ENCODE peak calls at places on chromosomes 13 and 19, in seven cellular contexts. V, J, E, C, W, U and Y are unnamed samples. For H3K4me1, the result is how much of the 10 kb centered on the place peaks cover.

GRCh38 chr13:45341799-45342584 is 1.0 kb upstream of the TPT1 start:
- DNase-seq in V (peak), J (peak), E (peak), C (peak), W (peak), U (no peak), Y (no peak)

GRCh38 chr13:78238911-78239310 is 320.3 kb upstream of the EDNRB start:
- DNase-seq in V (no peak), J (no peak), E (no peak), C (no peak), W (no peak), U (no peak), Y (no peak)

GRCh38 chr13:44884076-44884729 is 105.1 kb downstream of the NUFIP1 start:
- DNase-seq in V (no peak), J (peak), E (peak), C (peak), W (no peak), U (no peak), Y (no peak)

GRCh38 chr13:85332595-85332994 is 466.6 kb downstream of the SLITRK6 start:
- DNase-seq in V (no peak), J (no peak), E (no peak), C (no peak), W (no peak), U (no peak), Y (no peak)

GRCh38 chr13:89401209-89401810 is 1730.1 kb downstream of the SLITRK5 start:
- DNase-seq in V (no peak), J (no peak), E (peak), C (peak), W (no peak), U (peak), Y (no peak)

GRCh38 chr19:7980635-7981121 is 24.8 kb downstream of the ELAVL1 start:
- DNase-seq in V (no peak), J (no peak), E (no peak), C (no peak), W (no peak), U (no peak), Y (no peak)

GRCh38 chr13:110164706-110165105 is 142.3 kb downstream of the COL4A1 start:
- DNase-seq in V (no peak), J (no peak), E (no peak), C (no peak), W (no peak), U (no peak), Y (no peak)

GRCh38 chr19:49437231-49437630 is 4.1 kb downstream of the SLC17A7 start:
- DNase-seq in V (no peak), J (no peak), E (no peak), C (no peak), W (no peak), U (no peak), Y (no peak)

GRCh38 chr19:44180968-44181367 is 16.1 kb downstream of the ZNF226 start:
- DNase-seq in V (no peak), J (no peak), E (no peak), C (no peak), W (no peak), U (no peak), Y (no peak)

GRCh38 chr13:64305246-64305645 is 2889.6 kb upstream of the PCDH20 start:
- DNase-seq in V (no peak), J (no peak), E (peak), C (no peak), W (no peak), U (no peak), Y (no peak)

GRCh38 chr13:50910483-50910805 is 853 bp downstream of the RNASEH2B start:
- DNase-seq in V (no peak), J (peak), E (peak), C (peak), W (peak), U (peak), Y (no peak)

GRCh38 chr13:105240356-105240755 is 1295.1 kb downstream of the EFNB2 start:
- DNase-seq in V (no peak), J (no peak), E (no peak), C (no peak), W (no peak), U (no peak), Y (no peak)

GRCh38 chr19:19067276-19068072 is 3.7 kb downstream of the SLC25A42 start:
- DNase-seq in V (peak), J (no peak), E (no peak), C (peak), W (peak), U (no peak), Y (no peak)

GRCh38 chr13:47250141-47250540 is 353.3 kb upstream of the HTR2A start:
- DNase-seq in V (no peak), J (peak), E (peak), C (peak), W (peak), U (no peak), Y (no peak)

GRCh38 chr13:114110091-114110829 is 22.2 kb downstream of the RASA3 start:
- DNase-seq in V (peak), J (peak), E (no peak), C (peak), W (peak), U (peak), Y (no peak)

GRCh38 chr13:23707674-23708073 is 137.5 kb downstream of the TNFRSF19 start:
- DNase-seq in V (no peak), J (no peak), E (peak), C (peak), W (no peak), U (peak), Y (no peak)

GRCh38 chr13:93080587-93080986 is 146.0 kb upstream of the GPC6 start:
- DNase-seq in V (no peak), J (no peak), E (peak), C (no peak), W (no peak), U (no peak), Y (no peak)

GRCh38 chr13:47279956-47280355 is 383.1 kb upstream of the HTR2A start:
- DNase-seq in V (no peak), J (no peak), E (no peak), C (no peak), W (no peak), U (no peak), Y (no peak)

GRCh38 chr19:5578094-5578846 is 10.5 kb upstream of the TINCR start:
- DNase-seq in V (no peak), J (peak), E (peak), C (peak), W (no peak), U (peak), Y (no peak)

GRCh38 chr13:36193151-36193855 is 21.1 kb downstream of the SOHLH2 start:
- DNase-seq in V (no peak), J (no peak), E (peak), C (peak), W (no peak), U (peak), Y (no peak)

GRCh38 chr19:1265611-1266115 is 3.5 kb upstream of the CIRBP start:
- DNase-seq in V (no peak), J (peak), E (peak), C (peak), W (peak), U (peak), Y (no peak)
- H3K4me1 ChIP-seq in V (under half), J (under half), E (half or more), C (under half), W (half or more), U (under half), Y (under half)

GRCh38 chr19:10753305-10753704 is 35.4 kb downstream of the DNM2 start:
- DNase-seq in V (no peak), J (no peak), E (no peak), C (no peak), W (no peak), U (no peak), Y (no peak)

GRCh38 chr19:10756791-10757190 is 38.9 kb downstream of the DNM2 start:
- DNase-seq in V (no peak), J (no peak), E (no peak), C (no peak), W (no peak), U (no peak), Y (no peak)

GRCh38 chr19:10758978-10759377 is 41.1 kb downstream of the DNM2 start:
- DNase-seq in V (no peak), J (no peak), E (no peak), C (no peak), W (no peak), U (no peak), Y (no peak)

GRCh38 chr19:10752913-10753285 is 35.0 kb downstream of the DNM2 start:
- DNase-seq in V (no peak), J (no peak), E (no peak), C (no peak), W (no peak), U (no peak), Y (no peak)

DNA sequence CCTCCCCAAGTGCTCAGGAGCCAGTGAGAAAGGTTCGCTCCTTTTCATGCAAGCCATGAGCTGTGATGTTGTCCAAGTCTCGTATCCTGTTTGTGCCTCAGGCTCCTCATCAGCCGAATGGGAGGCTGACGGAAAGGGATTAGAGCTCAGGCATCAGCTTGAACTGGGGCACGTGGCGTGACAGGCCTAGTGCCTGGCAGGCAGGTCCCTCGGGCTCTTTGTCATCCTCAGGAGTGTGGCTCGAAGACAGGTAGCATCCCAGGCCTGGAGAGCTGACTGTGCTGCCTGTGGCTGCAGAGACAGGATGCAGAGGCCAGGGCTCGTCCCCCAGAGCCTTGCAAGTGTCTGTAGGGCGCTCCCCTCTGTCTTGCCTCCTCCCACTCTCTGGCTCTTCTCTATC is 38.5 kb downstream of the DNM2 start:
- DNase-seq in V (no peak), J (no peak), E (no peak), C (no peak), W (no peak), U (no peak), Y (no peak)
- H3K27ac ChIP-seq in V (no peak), J (no peak), E (no peak), C (no peak), W (no peak), U (no peak), Y (no peak)

DNA sequence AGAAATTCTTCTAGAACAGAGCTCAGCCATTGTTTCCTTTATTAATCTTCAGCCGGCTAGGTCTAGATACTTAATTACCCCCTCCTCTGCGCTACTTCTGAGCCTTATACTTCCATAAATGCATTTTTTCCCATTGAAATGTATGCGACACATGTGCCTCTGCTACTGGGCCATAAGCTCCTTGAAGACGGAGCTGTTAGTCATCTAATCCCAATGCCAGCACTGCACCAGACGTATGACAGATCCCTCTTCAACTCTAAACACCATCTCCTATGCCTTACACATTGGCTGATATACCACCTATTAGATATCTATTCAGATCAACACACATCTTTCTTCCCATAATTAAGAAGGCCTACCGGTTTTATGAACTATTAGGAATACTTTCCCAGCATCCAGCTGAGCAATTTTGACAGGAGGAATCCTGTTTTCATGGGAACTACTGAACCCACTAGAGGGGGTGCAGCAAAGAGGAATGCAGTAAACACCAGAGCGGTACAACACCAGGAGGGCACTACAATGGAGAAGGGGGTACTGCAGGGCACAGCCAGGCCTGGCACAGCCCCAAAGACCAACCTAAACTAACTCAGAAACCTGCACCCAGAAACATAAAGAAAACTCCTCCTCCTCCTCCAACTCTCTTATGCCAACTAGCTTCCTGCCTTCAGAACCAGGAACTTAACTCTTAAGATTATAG is 18.8 kb downstream of the STK24 start:
- DNase-seq in V (no peak), J (no peak), E (no peak), C (peak), W (no peak), U (no peak), Y (no peak)
- H3K4me1 ChIP-seq in V (under half), J (under half), E (under half), C (under half), W (half or more), U (under half), Y (under half)

GRCh38 chr19:3283886-3284657 is 59.6 kb downstream of the CELF5 start:
- DNase-seq in V (no peak), J (no peak), E (no peak), C (no peak), W (no peak), U (no peak), Y (no peak)

GRCh38 chr19:3283246-3283751 is 58.8 kb downstream of the CELF5 start:
- DNase-seq in V (no peak), J (no peak), E (no peak), C (no peak), W (no peak), U (no peak), Y (no peak)

GRCh38 chr19:3284759-3285646 is 60.5 kb downstream of the CELF5 start:
- DNase-seq in V (no peak), J (no peak), E (peak), C (peak), W (no peak), U (peak), Y (peak)

GRCh38 chr19:3287814-3288213 is 63.4 kb downstream of the CELF5 start:
- DNase-seq in V (no peak), J (no peak), E (no peak), C (no peak), W (no peak), U (no peak), Y (no peak)

DNA sequence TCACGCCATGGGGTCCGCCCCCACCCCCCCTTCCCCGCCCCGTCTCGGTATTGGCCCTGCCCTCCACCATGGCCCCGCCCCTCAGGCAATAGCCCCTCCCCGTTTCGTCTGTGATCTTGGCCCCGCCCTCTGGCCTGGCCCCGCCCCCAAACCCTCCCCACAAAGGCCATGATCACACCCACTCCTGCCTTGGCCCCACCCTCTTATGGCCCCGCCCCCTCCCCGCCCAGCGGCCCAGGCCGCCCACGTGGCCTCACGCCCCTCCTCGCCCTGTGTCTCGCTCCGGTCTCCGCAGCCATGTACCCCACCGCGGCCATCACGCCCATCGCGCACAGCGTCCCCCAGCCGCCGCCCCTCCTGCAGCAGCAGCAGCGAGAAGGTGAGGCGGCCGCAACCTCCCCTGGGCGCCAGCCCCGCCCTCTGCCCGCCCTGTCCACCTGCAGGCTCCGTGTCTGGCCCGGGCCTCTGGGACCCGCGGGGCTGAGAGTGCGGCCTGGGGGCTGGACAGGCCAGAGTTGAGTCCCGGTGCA is 61.3 kb downstream of the CELF5 start:
- DNase-seq in V (no peak), J (no peak), E (peak), C (no peak), W (no peak), U (no peak), Y (no peak)
- H3K27ac ChIP-seq in V (no peak), J (no peak), E (no peak), C (no peak), W (no peak), U (no peak), Y (no peak)